ENCODE peak calls at places on chromosomes 3 and 15, in ten cellular contexts. One of them, this sample, is unnamed.
A peak's percentile ranks its signal among the peaks of the same experiment; 100 is the strongest.

GRCh38 chr15:96735621-96736020 is 405.1 kb downstream of the NR2F2 start:
- DNase-seq in GM06990: no peak
- DNase-seq in astrocyte: no peak
- DNase-seq in skeletal muscle cell: no peak
- DNase-seq in fibroblast of lung: no peak
- DNase-seq in BE2C: no peak
- DNase-seq in prostate gland: no peak
- DNase-seq in epithelial cell of esophagus: no peak
- DNase-seq in adipocyte: no peak
- DNase-seq in PC-3: no peak
- DNase-seq in this sample: no peak

GRCh38 chr3:185253645-185254410 is at the start of gene EHHADH:
- DNase-seq in epithelial cell of esophagus: peak; percentile 77
- DNase-seq in skeletal muscle cell: peak; percentile 6
- DNase-seq in fibroblast of lung: peak; percentile 60
- DNase-seq in PC-3: peak; percentile 83
- DNase-seq in adipocyte: peak; percentile 80
- DNase-seq in prostate gland: peak; percentile 69
- DNase-seq in BE2C: peak; percentile 87
- DNase-seq in GM06990: peak; percentile 32
- DNase-seq in astrocyte: peak; percentile 47
- DNase-seq in this sample: peak; percentile 92

GRCh38 chr3:156609115-156609514 is 54.2 kb upstream of the SSR3 start:
- DNase-seq in prostate gland: no peak
- DNase-seq in PC-3: no peak
- DNase-seq in GM06990: no peak
- DNase-seq in epithelial cell of esophagus: no peak
- DNase-seq in adipocyte: no peak
- DNase-seq in astrocyte: no peak
- DNase-seq in fibroblast of lung: no peak
- DNase-seq in BE2C: no peak
- DNase-seq in skeletal muscle cell: no peak
- DNase-seq in this sample: no peak

GRCh38 chr15:42548258-42549051 is at the start of the genes HAUS2 and LRRC57:
- DNase-seq in fibroblast of lung: peak; percentile 81
- DNase-seq in GM06990: peak; percentile 91
- DNase-seq in adipocyte: peak; percentile 95
- DNase-seq in epithelial cell of esophagus: peak; percentile 92
- DNase-seq in prostate gland: peak; percentile 85
- DNase-seq in BE2C: peak; percentile 93
- DNase-seq in skeletal muscle cell: peak; percentile 35
- DNase-seq in PC-3: peak; percentile 94
- DNase-seq in astrocyte: peak; percentile 68
- DNase-seq in this sample: peak; percentile 96

GRCh38 chr15:33701304-33701696 is 267.0 kb upstream of the CHRM5 start:
- DNase-seq in astrocyte: no peak
- DNase-seq in prostate gland: no peak
- DNase-seq in skeletal muscle cell: no peak
- DNase-seq in PC-3: peak; percentile 26
- DNase-seq in GM06990: no peak
- DNase-seq in adipocyte: no peak
- DNase-seq in fibroblast of lung: no peak
- DNase-seq in epithelial cell of esophagus: peak; percentile 24
- DNase-seq in BE2C: no peak
- DNase-seq in this sample: no peak

GRCh38 chr3:155112661-155113389 is 32.7 kb downstream of the MME start:
- DNase-seq in skeletal muscle cell: no peak
- DNase-seq in epithelial cell of esophagus: peak; percentile 58
- DNase-seq in astrocyte: no peak
- DNase-seq in adipocyte: no peak
- DNase-seq in prostate gland: no peak
- DNase-seq in BE2C: no peak
- DNase-seq in fibroblast of lung: no peak
- DNase-seq in PC-3: no peak
- DNase-seq in GM06990: no peak
- DNase-seq in this sample: no peak

GRCh38 chr3:170038434-170039110 is 777 bp downstream of the GPR160 start:
- DNase-seq in fibroblast of lung: no peak
- DNase-seq in BE2C: peak; percentile 15
- DNase-seq in astrocyte: no peak
- DNase-seq in PC-3: peak; percentile 52
- DNase-seq in epithelial cell of esophagus: peak; percentile 7
- DNase-seq in adipocyte: peak; percentile 35
- DNase-seq in GM06990: peak; percentile 64
- DNase-seq in prostate gland: peak; percentile 29
- DNase-seq in skeletal muscle cell: no peak
- DNase-seq in this sample: peak; percentile 83

GRCh38 chr3:24290596-24290995 is 204.1 kb downstream of the THRB start:
- DNase-seq in prostate gland: no peak
- DNase-seq in skeletal muscle cell: no peak
- DNase-seq in adipocyte: peak; percentile 42
- DNase-seq in BE2C: no peak
- DNase-seq in GM06990: no peak
- DNase-seq in astrocyte: no peak
- DNase-seq in epithelial cell of esophagus: no peak
- DNase-seq in PC-3: no peak
- DNase-seq in fibroblast of lung: no peak
- DNase-seq in this sample: no peak

GRCh38 chr3:15616053-15616452 is 14.5 kb downstream of the BTD start:
- DNase-seq in adipocyte: peak; percentile 43
- DNase-seq in astrocyte: peak; percentile 70
- DNase-seq in BE2C: no peak
- DNase-seq in skeletal muscle cell: no peak
- DNase-seq in PC-3: no peak
- DNase-seq in prostate gland: no peak
- DNase-seq in epithelial cell of esophagus: peak; percentile 46
- DNase-seq in GM06990: no peak
- DNase-seq in fibroblast of lung: peak; percentile 49
- DNase-seq in this sample: no peak

GRCh38 chr15:61051570-61052031 is 177.5 kb downstream of the RORA start:
- DNase-seq in adipocyte: peak; percentile 84
- DNase-seq in BE2C: peak; percentile 48
- DNase-seq in fibroblast of lung: peak; percentile 68
- DNase-seq in skeletal muscle cell: peak; percentile 67
- DNase-seq in GM06990: no peak
- DNase-seq in astrocyte: peak; percentile 54
- DNase-seq in prostate gland: peak; percentile 24
- DNase-seq in epithelial cell of esophagus: peak; percentile 42
- DNase-seq in PC-3: peak; percentile 20
- DNase-seq in this sample: no peak

GRCh38 chr3:188266581-188267274 is 112.8 kb downstream of the LPP start:
- DNase-seq in skeletal muscle cell: peak; percentile 84
- DNase-seq in epithelial cell of esophagus: no peak
- DNase-seq in adipocyte: peak; percentile 74
- DNase-seq in astrocyte: peak; percentile 95
- DNase-seq in PC-3: peak; percentile 49
- DNase-seq in fibroblast of lung: peak; percentile 88
- DNase-seq in GM06990: no peak
- DNase-seq in prostate gland: peak; percentile 23
- DNase-seq in BE2C: no peak
- DNase-seq in this sample: peak; percentile 67

DNA sequence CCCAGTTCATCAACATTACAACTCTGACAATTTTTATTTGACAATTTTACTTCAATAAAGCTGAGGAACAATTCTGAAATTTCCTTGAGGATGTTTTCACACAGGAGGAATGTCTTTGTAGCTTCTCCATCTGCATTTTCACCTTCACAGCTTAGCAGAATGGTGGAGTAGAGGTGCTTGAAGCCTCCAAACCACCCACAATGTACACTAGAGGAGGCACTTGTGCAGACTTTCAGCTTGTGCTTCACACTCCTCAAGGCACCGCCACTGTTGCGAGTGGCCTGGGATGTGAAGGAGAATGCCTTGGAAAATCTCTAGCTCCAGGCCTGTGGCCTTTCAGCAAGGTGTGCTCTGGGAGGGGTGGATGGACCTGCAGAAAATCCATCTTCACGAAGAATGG is 181.9 kb downstream of the EPHB1 start:
- DNase-seq in PC-3: no peak
- DNase-seq in prostate gland: no peak
- DNase-seq in epithelial cell of esophagus: no peak
- DNase-seq in fibroblast of lung: no peak
- DNase-seq in BE2C: no peak
- DNase-seq in adipocyte: no peak
- DNase-seq in skeletal muscle cell: no peak
- DNase-seq in astrocyte: no peak
- DNase-seq in GM06990: no peak
- DNase-seq in this sample: no peak
- H3K4me3 ChIP-seq in PC-3: no peak overlapping the region
- H3K4me3 ChIP-seq in prostate gland: no peak overlapping the region
- H3K4me3 ChIP-seq in epithelial cell of esophagus: no peak overlapping the region
- H3K4me3 ChIP-seq in fibroblast of lung: no peak overlapping the region
- H3K4me3 ChIP-seq in BE2C: no peak overlapping the region
- H3K4me3 ChIP-seq in adipocyte: no peak overlapping the region
- H3K4me3 ChIP-seq in skeletal muscle cell: no peak overlapping the region
- H3K4me3 ChIP-seq in astrocyte: no peak overlapping the region
- H3K4me3 ChIP-seq in GM06990: no peak overlapping the region
- H3K4me3 ChIP-seq in this sample: no peak overlapping the region

GRCh38 chr15:89823836-89824606 is 9.4 kb upstream of the ANPEP start:
- DNase-seq in fibroblast of lung: no peak
- DNase-seq in adipocyte: no peak
- DNase-seq in BE2C: no peak
- DNase-seq in astrocyte: no peak
- DNase-seq in skeletal muscle cell: no peak
- DNase-seq in epithelial cell of esophagus: no peak
- DNase-seq in prostate gland: no peak
- DNase-seq in PC-3: peak; percentile 22
- DNase-seq in GM06990: no peak
- DNase-seq in this sample: peak; percentile 37

GRCh38 chr15:89826671-89827655 is 12.3 kb upstream of the ANPEP start:
- DNase-seq in astrocyte: no peak
- DNase-seq in GM06990: no peak
- DNase-seq in BE2C: no peak
- DNase-seq in PC-3: no peak
- DNase-seq in fibroblast of lung: no peak
- DNase-seq in epithelial cell of esophagus: no peak
- DNase-seq in adipocyte: no peak
- DNase-seq in prostate gland: no peak
- DNase-seq in skeletal muscle cell: no peak
- DNase-seq in this sample: peak; percentile 36

GRCh38 chr15:89822951-89823701 is 8.5 kb upstream of the ANPEP start:
- DNase-seq in GM06990: no peak
- DNase-seq in adipocyte: peak; percentile 66
- DNase-seq in PC-3: peak; percentile 94
- DNase-seq in prostate gland: no peak
- DNase-seq in fibroblast of lung: peak; percentile 38
- DNase-seq in BE2C: no peak
- DNase-seq in epithelial cell of esophagus: peak; percentile 51
- DNase-seq in astrocyte: no peak
- DNase-seq in skeletal muscle cell: no peak
- DNase-seq in this sample: peak; percentile 69

GRCh38 chr15:89824607-89824867 is 9.9 kb upstream of the ANPEP start:
- DNase-seq in astrocyte: no peak
- DNase-seq in GM06990: no peak
- DNase-seq in BE2C: no peak
- DNase-seq in prostate gland: no peak
- DNase-seq in epithelial cell of esophagus: no peak
- DNase-seq in PC-3: no peak
- DNase-seq in skeletal muscle cell: no peak
- DNase-seq in adipocyte: no peak
- DNase-seq in fibroblast of lung: no peak
- DNase-seq in this sample: peak; percentile 49

GRCh38 chr15:89825264-89825940 is 10.8 kb upstream of the ANPEP start:
- DNase-seq in fibroblast of lung: no peak
- DNase-seq in adipocyte: no peak
- DNase-seq in skeletal muscle cell: no peak
- DNase-seq in epithelial cell of esophagus: no peak
- DNase-seq in astrocyte: no peak
- DNase-seq in PC-3: no peak
- DNase-seq in GM06990: no peak
- DNase-seq in prostate gland: no peak
- DNase-seq in BE2C: no peak
- DNase-seq in this sample: peak; percentile 65
- H3K4me3 ChIP-seq in fibroblast of lung: no peak overlapping the region
- H3K4me3 ChIP-seq in adipocyte: no peak overlapping the region
- H3K4me3 ChIP-seq in skeletal muscle cell: no peak overlapping the region
- H3K4me3 ChIP-seq in epithelial cell of esophagus: no peak overlapping the region
- H3K4me3 ChIP-seq in astrocyte: no peak overlapping the region
- H3K4me3 ChIP-seq in PC-3: no peak overlapping the region
- H3K4me3 ChIP-seq in GM06990: no peak overlapping the region
- H3K4me3 ChIP-seq in prostate gland: no peak overlapping the region
- H3K4me3 ChIP-seq in BE2C: no peak overlapping the region
- H3K4me3 ChIP-seq in this sample: no peak overlapping the region

GRCh38 chr3:129383292-129383860 is 45.1 kb downstream of the EFCAB12 start:
- DNase-seq in epithelial cell of esophagus: peak; percentile 63
- DNase-seq in PC-3: peak; percentile 73
- DNase-seq in GM06990: no peak
- DNase-seq in astrocyte: peak; percentile 48
- DNase-seq in fibroblast of lung: peak; percentile 70
- DNase-seq in skeletal muscle cell: no peak
- DNase-seq in adipocyte: peak; percentile 73
- DNase-seq in prostate gland: peak; percentile 24
- DNase-seq in BE2C: peak; percentile 85
- DNase-seq in this sample: no peak
- H3K4me3 ChIP-seq in epithelial cell of esophagus: no peak overlapping the region
- H3K4me3 ChIP-seq in PC-3: no peak overlapping the region
- H3K4me3 ChIP-seq in GM06990: no peak overlapping the region
- H3K4me3 ChIP-seq in astrocyte: no peak overlapping the region
- H3K4me3 ChIP-seq in fibroblast of lung: no peak overlapping the region
- H3K4me3 ChIP-seq in skeletal muscle cell: no peak overlapping the region
- H3K4me3 ChIP-seq in adipocyte: no peak overlapping the region
- H3K4me3 ChIP-seq in prostate gland: no peak overlapping the region
- H3K4me3 ChIP-seq in BE2C: no peak overlapping the region
- H3K4me3 ChIP-seq in this sample: no peak overlapping the region

GRCh38 chr3:54642147-54642546 is 285.7 kb downstream of the LRTM1 start:
- DNase-seq in fibroblast of lung: no peak
- DNase-seq in adipocyte: no peak
- DNase-seq in skeletal muscle cell: no peak
- DNase-seq in GM06990: no peak
- DNase-seq in BE2C: no peak
- DNase-seq in PC-3: no peak
- DNase-seq in epithelial cell of esophagus: no peak
- DNase-seq in prostate gland: no peak
- DNase-seq in astrocyte: no peak
- DNase-seq in this sample: no peak

DNA sequence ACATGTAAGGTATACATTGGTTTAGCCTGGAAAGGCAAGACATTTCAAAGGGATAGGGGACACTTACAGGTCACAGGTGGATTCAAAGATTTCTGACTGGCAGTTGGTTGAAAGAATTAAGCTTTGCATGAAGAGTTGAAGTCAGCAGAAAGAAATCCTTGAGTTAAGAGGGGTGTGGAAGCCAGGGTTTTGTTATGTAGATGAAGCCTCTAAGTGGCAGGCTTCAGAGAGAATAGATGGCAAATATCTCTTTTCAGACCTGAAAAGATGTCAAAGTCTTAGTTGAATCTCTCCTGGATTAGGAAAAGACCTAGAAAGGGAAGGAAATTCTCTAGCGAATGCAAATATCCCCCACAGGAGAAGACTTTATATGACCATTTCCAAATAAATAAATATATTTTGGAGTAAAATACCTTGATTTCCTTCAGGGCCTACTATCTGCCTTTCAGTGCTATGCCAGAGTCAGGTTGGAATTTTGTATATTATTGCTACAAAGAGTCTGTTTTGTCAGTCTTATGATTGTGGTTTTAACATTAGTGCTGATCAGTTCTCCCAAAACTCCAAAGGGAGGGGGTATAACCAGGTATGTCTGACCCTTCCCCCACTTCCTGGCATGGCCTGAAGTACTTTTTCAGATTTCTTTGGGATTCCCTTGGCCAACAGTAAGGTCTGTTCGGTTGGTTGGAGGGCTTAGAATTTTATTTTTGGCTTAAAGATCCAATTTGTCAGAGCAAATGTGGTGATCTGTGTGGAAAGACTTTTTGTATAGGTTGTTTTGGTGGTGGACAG is 286.4 kb downstream of the LRTM1 start:
- DNase-seq in skeletal muscle cell: no peak
- DNase-seq in fibroblast of lung: no peak
- DNase-seq in astrocyte: no peak
- DNase-seq in adipocyte: no peak
- DNase-seq in BE2C: no peak
- DNase-seq in GM06990: no peak
- DNase-seq in PC-3: no peak
- DNase-seq in prostate gland: no peak
- DNase-seq in epithelial cell of esophagus: no peak
- DNase-seq in this sample: no peak
- H3K4me3 ChIP-seq in skeletal muscle cell: no peak overlapping the region
- H3K4me3 ChIP-seq in fibroblast of lung: no peak overlapping the region
- H3K4me3 ChIP-seq in astrocyte: no peak overlapping the region
- H3K4me3 ChIP-seq in adipocyte: no peak overlapping the region
- H3K4me3 ChIP-seq in BE2C: no peak overlapping the region
- H3K4me3 ChIP-seq in GM06990: no peak overlapping the region
- H3K4me3 ChIP-seq in PC-3: no peak overlapping the region
- H3K4me3 ChIP-seq in prostate gland: no peak overlapping the region
- H3K4me3 ChIP-seq in epithelial cell of esophagus: no peak overlapping the region
- H3K4me3 ChIP-seq in this sample: no peak overlapping the region